ENCODE peak calls at places on chromosomes 2 and 18, in five cellular contexts. A is naive thymus-derived CD8-positive, alpha-beta T cell; G is A172; J is activated naive CD4-positive, alpha-beta T cell treated with anti-CD3 and anti-CD28 coated beads, Interleukin-2, amount 10 ng/mL, durations not matched to agents 7 days and 5 days; F is mesendoderm. X is an unnamed sample.

GRCh38 chr2:98698896-98699295 is 32.0 kb downstream of the MGAT4A start:
- DNase-seq in J (no peak), F (no peak), A (no peak), G (no peak), X (no peak)

GRCh38 chr2:171287606-171288005 is 126.9 kb upstream of the TLK1 start:
- DNase-seq in J (no peak), A (no peak), G (no peak), F (no peak), X (peak; percentile 2)

GRCh38 chr18:75896865-75897264 is 469.4 kb upstream of the SMIM21 start:
- DNase-seq in G (peak; percentile 49), A (no peak), F (peak; percentile 54), J (no peak), X (no peak)

GRCh38 chr2:236767951-236768350 is 198.3 kb downstream of the ACKR3 start:
- DNase-seq in A (no peak), G (no peak), F (no peak), J (no peak), X (no peak)

GRCh38 chr2:119442850-119443249 is 11.2 kb downstream of the TMEM37 start:
- DNase-seq in A (no peak), G (no peak), J (no peak), F (no peak), X (no peak)

GRCh38 chr2:55718165-55719008 is 24.7 kb upstream of the PNPT1 start:
- DNase-seq in A (peak; percentile 36), F (peak; percentile 68), G (peak; percentile 72), J (peak; percentile 61), X (peak; percentile 71)

GRCh38 chr2:79855264-79856006 is 342.6 kb downstream of the CTNNA2 start:
- DNase-seq in A (no peak), F (peak; percentile 58), J (no peak), G (peak; percentile 17), X (peak; percentile 2)

GRCh38 chr2:55966431-55967118 is 43.0 kb upstream of the EFEMP1 start:
- DNase-seq in F (no peak), A (no peak), G (no peak), J (no peak), X (no peak)

GRCh38 chr2:39216495-39217191 is 27.1 kb downstream of the CDKL4 start:
- DNase-seq in J (peak; percentile 92), A (peak; percentile 79), F (no peak), G (no peak), X (peak; percentile 42)

GRCh38 chr18:77671456-77672167 is 422.0 kb downstream of the GALR1 start:
- DNase-seq in A (no peak), F (peak; percentile 42), G (no peak), J (no peak), X (no peak)

GRCh38 chr18:51195602-51196115 is 1.8 kb downstream of the MEX3C start:
- DNase-seq in F (peak; percentile 89), A (peak; percentile 12), J (peak; percentile 56), G (peak; percentile 41), X (peak; percentile 46)

GRCh38 chr2:64134813-64135212 is 9.4 kb downstream of the PELI1 start:
- DNase-seq in A (no peak), G (no peak), J (no peak), F (no peak), X (no peak)

GRCh38 chr2:53545159-53546055 is 222.2 kb upstream of the CHAC2 start:
- DNase-seq in G (no peak), F (no peak), A (no peak), J (no peak), X (no peak)

GRCh38 chr2:21198637-21199036 is 74.9 kb downstream of the TDRD15 start:
- DNase-seq in G (no peak), A (no peak), J (no peak), F (no peak), X (no peak)

GRCh38 chr2:234951386-234952269 is at the start of gene SH3BP4:
- DNase-seq in F (peak; percentile 80), J (peak; percentile 58), G (peak; percentile 57), A (no peak), X (peak; percentile 84)

GRCh38 chr2:45220227-45220626 is 211.0 kb upstream of the SIX2 start:
- DNase-seq in A (no peak), F (no peak), G (peak; percentile 40), J (no peak), X (no peak)

X was measured in mesenchymal stem cell.